ENCODE peak calls at places on chromosomes 11 and 22, in seven cellular contexts. C is H9, L is mesendoderm, G is neuronal stem cell, D is H1, I is IMR-90, H is trophoblast cell. J is an unnamed sample.

GRCh38 chr11:1854949-1855885 is 2.3 kb downstream of the LSP1 start:
- DNase-seq in C (no peak), G (no peak), I (no peak), L (no peak), D (no peak), H (no peak), J (no peak)

GRCh38 chr11:99368579-99368978 is 347.8 kb downstream of the CNTN5 start:
- DNase-seq in I (no peak), D (no peak), H (peak), L (no peak), G (no peak), C (no peak), J (peak)

GRCh38 chr11:119673389-119674336 is 55.3 kb downstream of the NECTIN1 start:
- DNase-seq in G (no peak), D (no peak), C (no peak), H (peak), L (no peak), I (no peak), J (no peak)

GRCh38 chr22:46370584-46371373 is 35.3 kb downstream of the TRMU start:
- DNase-seq in H (no peak), C (no peak), G (no peak), L (peak), I (no peak), D (no peak), J (no peak)

GRCh38 chr22:35361001-35361551 is 19.8 kb upstream of the HMOX1 start:
- DNase-seq in C (no peak), D (no peak), H (no peak), G (no peak), I (no peak), L (no peak), J (no peak)

GRCh38 chr11:92770981-92771380 is 198.5 kb upstream of the MTNR1B start:
- DNase-seq in I (no peak), D (no peak), G (no peak), H (no peak), L (no peak), C (no peak), J (no peak)

GRCh38 chr11:126392638-126393023 is 37.1 kb downstream of the ST3GAL4 start:
- DNase-seq in H (no peak), L (no peak), G (no peak), C (no peak), I (no peak), D (no peak), J (no peak)

GRCh38 chr22:20648306-20648903 is 125.5 kb upstream of the SERPIND1 start:
- DNase-seq in D (peak), L (peak), G (no peak), I (no peak), C (peak), H (no peak), J (no peak)

GRCh38 chr11:67033661-67034166 is 10.8 kb downstream of the SYT12 start:
- DNase-seq in H (peak), G (no peak), D (no peak), C (no peak), I (peak), L (no peak), J (peak)

DNA sequence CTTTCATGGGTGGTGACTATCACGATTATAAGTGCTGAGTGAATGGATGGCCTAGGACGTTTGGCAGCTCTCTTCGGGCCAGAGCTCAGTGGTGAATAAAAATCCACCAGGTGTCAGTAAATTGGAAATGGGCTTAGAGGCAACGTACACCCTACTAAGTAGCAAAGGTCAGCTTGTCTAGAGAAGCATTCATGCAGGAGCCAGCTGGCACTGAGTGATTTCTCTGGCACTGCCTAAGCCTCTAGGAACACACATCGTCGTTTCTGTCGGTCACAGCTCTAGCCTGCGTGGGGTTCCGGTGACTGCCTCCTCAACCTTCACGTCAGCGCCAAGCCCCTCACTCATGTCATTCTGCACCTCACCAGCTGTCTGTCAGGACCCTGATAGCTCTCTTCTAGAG is 192.4 kb upstream of the NTM start:
- DNase-seq in C (no peak), G (no peak), I (no peak), H (no peak), D (no peak), L (no peak), J (no peak)
- H2BK120ac ChIP-seq in C (no peak), G (no peak), I (no peak), H (no peak), D (no peak), L (no peak), J (no peak)

GRCh38 chr11:79227308-79227707 is 213.5 kb downstream of the TENM4 start:
- DNase-seq in H (no peak), L (peak), D (no peak), G (no peak), I (no peak), C (no peak), J (no peak)

GRCh38 chr11:79220171-79220570 is 220.7 kb downstream of the TENM4 start:
- DNase-seq in H (no peak), L (no peak), D (no peak), G (no peak), C (no peak), I (peak), J (no peak)

GRCh38 chr11:79226136-79226535 is 214.7 kb downstream of the TENM4 start:
- DNase-seq in G (no peak), L (no peak), D (no peak), H (no peak), I (no peak), C (no peak), J (no peak)

GRCh38 chr11:79219186-79220045 is 221.4 kb downstream of the TENM4 start:
- DNase-seq in G (no peak), D (no peak), I (no peak), C (no peak), L (no peak), H (peak), J (no peak)

GRCh38 chr11:79221417-79222130 is 219.3 kb downstream of the TENM4 start:
- DNase-seq in G (no peak), I (no peak), H (peak), C (no peak), D (no peak), L (no peak), J (no peak)
- H2BK120ac ChIP-seq in G (no peak), I (no peak), H (no peak), C (no peak), D (no peak), L (no peak), J (no peak)

GRCh38 chr22:48592931-48593330 is 1234.7 kb downstream of the BRD1 start:
- DNase-seq in C (no peak), G (no peak), H (no peak), I (no peak), L (no peak), D (no peak), J (no peak)
- H2BK120ac ChIP-seq in C (no peak), G (no peak), H (no peak), I (no peak), L (no peak), D (no peak), J (no peak)

GRCh38 chr22:27669798-27670599 is 131.6 kb downstream of the MN1 start:
- DNase-seq in C (peak), G (no peak), H (no peak), L (peak), I (no peak), D (peak), J (peak)
- H2BK120ac ChIP-seq in C (no peak), G (peak), H (peak), L (no peak), I (no peak), D (peak), J (peak)

GRCh38 chr11:83326326-83326725 is 40.2 kb upstream of the CCDC90B start:
- DNase-seq in I (no peak), L (peak), D (no peak), C (peak), H (peak), G (no peak), J (no peak)

GRCh38 chr11:83335446-83336070 is 49.4 kb upstream of the CCDC90B start:
- DNase-seq in G (no peak), H (no peak), C (no peak), D (no peak), L (no peak), I (no peak), J (no peak)

GRCh38 chr11:83330303-83330702 is 44.1 kb upstream of the CCDC90B start:
- DNase-seq in L (no peak), I (no peak), C (no peak), H (no peak), G (no peak), D (no peak), J (no peak)
- H2BK120ac ChIP-seq in L (no peak), I (no peak), C (no peak), H (no peak), G (no peak), D (no peak), J (no peak)

DNA sequence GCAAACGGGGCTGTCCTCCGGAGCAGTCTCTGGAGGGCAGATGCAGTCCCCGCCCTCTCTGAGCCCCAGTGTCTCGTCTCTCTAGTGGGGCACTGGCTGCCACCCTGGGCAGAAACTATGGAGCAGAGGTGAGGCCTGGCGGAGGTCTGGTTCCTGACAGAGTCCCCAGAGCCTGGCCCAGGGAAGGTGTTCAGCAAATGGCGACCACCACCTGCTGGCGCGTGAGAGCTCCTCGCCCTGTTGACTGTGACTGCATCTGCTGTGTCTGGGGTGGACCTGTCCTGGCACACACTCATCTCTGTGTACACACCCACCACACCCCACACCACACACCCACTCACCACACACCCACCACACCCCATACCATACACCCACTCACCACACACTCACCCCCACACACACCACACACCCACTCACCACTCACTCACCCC is 18.3 kb upstream of the TTLL12 start:
- DNase-seq in D (no peak), I (no peak), L (no peak), H (no peak), C (no peak), G (no peak), J (no peak)
- H2BK120ac ChIP-seq in D (no peak), I (no peak), L (no peak), H (no peak), C (no peak), G (no peak), J (no peak)

GRCh38 chr11:76787911-76788596 is 4.9 kb downstream of the TSKU start:
- DNase-seq in L (peak), D (no peak), I (peak), H (peak), C (no peak), G (no peak), J (peak)

GRCh38 chr11:76787271-76787670 is 4.1 kb downstream of the TSKU start:
- DNase-seq in C (no peak), H (peak), G (no peak), D (no peak), L (no peak), I (no peak), J (no peak)

GRCh38 chr11:76785513-76785912 is 2.4 kb downstream of the TSKU start:
- DNase-seq in G (no peak), I (no peak), H (no peak), C (no peak), D (no peak), L (peak), J (no peak)

GRCh38 chr11:76783901-76784813 is 1.0 kb downstream of the TSKU start:
- DNase-seq in I (peak), C (peak), D (peak), L (peak), H (peak), G (peak), J (peak)

DNA sequence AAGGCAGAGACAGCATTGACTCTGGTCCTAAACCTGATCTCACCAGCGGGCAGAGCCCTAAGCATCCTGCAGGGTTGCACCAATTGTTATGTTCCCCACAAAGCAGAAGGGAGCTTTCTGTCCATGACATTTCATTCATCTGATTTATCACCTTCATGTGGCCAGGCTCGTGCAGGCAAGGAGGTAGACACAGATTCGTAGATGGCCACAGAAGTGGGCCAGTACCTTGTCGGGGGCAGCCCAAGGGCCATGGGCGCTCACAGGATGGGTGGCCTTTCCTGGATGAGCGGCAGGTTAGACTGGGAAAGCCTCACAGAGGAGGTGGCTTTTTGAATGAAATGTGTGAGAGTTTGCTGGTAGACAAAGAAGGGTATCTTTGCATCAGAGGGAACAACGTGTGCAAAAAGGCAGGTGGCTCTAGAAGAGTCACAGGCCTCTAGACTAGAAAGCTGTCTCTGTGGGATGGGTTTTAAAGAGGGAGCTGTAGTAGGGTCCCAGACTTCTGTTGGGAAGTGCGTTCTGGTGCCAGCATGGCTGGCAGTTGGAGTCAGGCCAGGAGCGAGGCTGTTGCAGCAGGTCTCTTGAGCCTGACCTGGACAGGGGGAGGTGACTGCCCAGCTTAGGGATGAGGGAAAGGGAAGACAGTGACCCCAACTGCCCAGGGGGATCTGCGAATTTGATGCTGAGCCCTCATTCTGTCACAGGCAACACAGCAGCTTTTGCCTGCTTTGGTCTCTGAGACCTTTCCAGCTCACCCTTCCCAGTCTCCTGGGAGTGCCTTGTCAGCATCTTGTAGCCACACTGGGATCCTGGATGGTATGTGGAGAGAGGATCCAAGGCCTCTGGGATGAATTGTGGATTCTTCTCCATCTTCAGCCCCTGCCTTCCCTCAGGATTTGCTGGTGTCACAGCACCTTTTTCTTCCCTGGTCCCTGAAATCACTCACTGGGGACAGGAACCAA is 3.2 kb downstream of the TSKU start:
- DNase-seq in C (no peak), I (no peak), L (no peak), D (no peak), G (no peak), H (no peak), J (no peak)
- H2BK120ac ChIP-seq in C (no peak), I (no peak), L (no peak), D (no peak), G (no peak), H (no peak), J (no peak)

GRCh38 chr11:101138245-101138930 is 8.8 kb upstream of the PGR start:
- DNase-seq in H (no peak), L (no peak), C (no peak), I (no peak), G (no peak), D (no peak), J (no peak)

GRCh38 chr11:101129203-101129943 is at the start of gene PGR:
- DNase-seq in H (peak), L (peak), I (no peak), D (peak), G (peak), C (peak), J (peak)

GRCh38 chr11:101128571-101129202 is 926 bp downstream of the PGR start:
- DNase-seq in L (no peak), H (no peak), D (peak), I (no peak), G (peak), C (peak), J (peak)

GRCh38 chr11:101127699-101128570 is 1.7 kb downstream of the PGR start:
- DNase-seq in H (no peak), D (peak), L (peak), C (peak), G (peak), I (no peak), J (peak)

DNA sequence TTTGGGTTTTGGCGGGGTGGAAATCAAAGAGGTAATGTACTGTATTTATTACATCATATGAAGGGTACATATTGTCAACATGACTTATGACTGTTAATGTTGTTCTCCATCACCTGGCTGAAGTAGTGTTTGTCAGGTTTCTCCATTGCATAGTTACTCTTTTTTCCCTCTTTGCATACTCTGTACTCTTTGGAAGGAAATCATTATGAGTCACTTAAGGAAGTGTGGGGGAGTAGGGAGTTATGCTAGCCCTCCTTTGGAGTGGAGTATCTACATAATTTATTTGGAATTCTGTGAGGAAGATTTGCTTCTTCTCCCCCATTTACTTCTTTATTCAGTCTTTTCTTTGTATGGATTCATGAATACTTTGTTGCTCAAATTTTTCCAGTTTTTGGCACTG is 3.6 kb upstream of the PGR start:
- DNase-seq in C (no peak), G (no peak), L (no peak), D (no peak), I (no peak), H (no peak), J (no peak)
- H2BK120ac ChIP-seq in C (no peak), G (no peak), L (no peak), D (no peak), I (no peak), H (no peak), J (no peak)